ENCODE peak calls at places on chromosomes 3 and 15, in ten cellular contexts. Q is RWPE2; Y is cardiac muscle cell; L is HCT116; R is A549; A is CD4-positive, alpha-beta memory T cell; N is body of pancreas; H is H9; X is breast epithelium; K is fibroblast of lung. E is an unnamed sample. For H3K4me1, the result is how much of the 10 kb centered on the place peaks cover.

GRCh38 chr15:36079021-36079420 is 500.4 kb upstream of the CDIN1 start:
- DNase-seq in R (no peak), N (no peak), K (no peak), L (no peak), X (no peak), Q (no peak), A (no peak), H (no peak), Y (no peak), E (no peak)

GRCh38 chr15:52803543-52804306 is 13.6 kb upstream of the ONECUT1 start:
- DNase-seq in R (no peak), N (peak), X (no peak), A (no peak), K (no peak), Y (no peak), Q (peak), H (no peak), L (no peak), E (no peak)

GRCh38 chr3:128498127-128498626 is 5.2 kb upstream of the GATA2 start:
- DNase-seq in A (no peak), Y (no peak), H (peak), R (no peak), L (no peak), X (no peak), N (no peak), K (no peak), Q (no peak), E (peak)

GRCh38 chr15:42016971-42017370 is 3.9 kb downstream of the PLA2G4E start:
- DNase-seq in L (no peak), Q (peak), H (no peak), X (no peak), N (no peak), K (no peak), R (no peak), A (no peak), Y (no peak), E (peak)

GRCh38 chr15:75065467-75065850 is 42.1 kb downstream of the PPCDC start:
- DNase-seq in R (no peak), Y (no peak), A (no peak), H (no peak), X (no peak), N (no peak), Q (no peak), K (no peak), L (no peak), E (no peak)

GRCh38 chr3:175585898-175586297 is 726.8 kb downstream of the NAALADL2 start:
- DNase-seq in X (no peak), L (peak), H (no peak), Q (no peak), A (no peak), N (no peak), R (no peak), Y (no peak), K (peak), E (no peak)

GRCh38 chr3:85251766-85252165 is 293.0 kb downstream of the CADM2 start:
- DNase-seq in H (no peak), N (no peak), A (no peak), X (no peak), L (no peak), K (no peak), Y (no peak), R (no peak), Q (no peak), E (no peak)

GRCh38 chr15:45664451-45664850 is 29.6 kb downstream of the SQOR start:
- DNase-seq in A (no peak), R (no peak), Q (no peak), Y (no peak), K (peak), H (no peak), X (no peak), L (no peak), N (no peak), E (no peak)

GRCh38 chr3:17850448-17850847 is 108.0 kb upstream of the TBC1D5 start:
- DNase-seq in K (no peak), X (no peak), N (no peak), A (no peak), R (no peak), Q (no peak), L (no peak), H (no peak), Y (no peak), E (no peak)

GRCh38 chr15:90401499-90401898 is 13.5 kb downstream of the IQGAP1 start:
- DNase-seq in Y (no peak), A (no peak), L (no peak), H (no peak), N (no peak), X (no peak), K (no peak), Q (no peak), R (no peak), E (no peak)

GRCh38 chr3:66363133-66363532 is 137.7 kb downstream of the LRIG1 start:
- DNase-seq in Q (no peak), Y (no peak), X (no peak), R (no peak), A (no peak), L (no peak), K (no peak), H (no peak), N (no peak), E (no peak)

GRCh38 chr3:160162440-160162839 is 62.8 kb upstream of the C3orf80 start:
- DNase-seq in L (no peak), Y (peak), R (no peak), H (peak), N (no peak), K (no peak), X (no peak), Q (no peak), A (no peak), E (no peak)

GRCh38 chr3:44509985-44510360 is 32.5 kb upstream of the ZNF445 start:
- DNase-seq in K (peak), R (peak), Q (no peak), Y (peak), N (peak), H (no peak), A (no peak), X (no peak), L (no peak), E (no peak)

GRCh38 chr15:41852736-41853135 is 14.1 kb downstream of the PLA2G4B start:
- DNase-seq in Y (no peak), L (no peak), H (no peak), R (no peak), K (no peak), Q (no peak), A (no peak), N (no peak), X (no peak), E (no peak)

DNA sequence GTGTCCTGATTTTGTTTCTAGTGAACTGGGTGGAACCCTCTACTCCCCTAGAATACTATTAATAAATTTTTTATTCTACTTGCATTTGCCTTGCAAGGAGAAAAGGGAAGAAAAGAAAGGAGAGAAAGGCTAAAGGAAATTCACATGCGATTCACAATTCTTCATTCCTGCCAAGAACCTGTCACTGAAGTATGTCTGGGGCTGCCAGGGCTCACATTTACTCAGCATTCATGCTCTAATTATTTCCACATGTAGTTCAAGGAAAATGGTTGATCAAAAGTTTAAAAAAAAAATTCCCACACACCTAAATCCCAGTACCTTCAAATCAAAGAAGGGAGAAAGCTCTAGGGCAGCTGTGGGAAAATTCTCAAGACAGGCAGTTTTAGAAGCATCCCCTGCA is 24.9 kb downstream of the FSTL1 start:
- DNase-seq in H (no peak), Y (no peak), N (peak), L (no peak), K (peak), X (no peak), Q (no peak), A (no peak), R (no peak), E (peak)
- H3K4me1 ChIP-seq in H (under half), Y (under half), N (under half), L (under half), K (half or more), X (under half), Q (under half), A (under half), R (under half), E (half or more)

DNA sequence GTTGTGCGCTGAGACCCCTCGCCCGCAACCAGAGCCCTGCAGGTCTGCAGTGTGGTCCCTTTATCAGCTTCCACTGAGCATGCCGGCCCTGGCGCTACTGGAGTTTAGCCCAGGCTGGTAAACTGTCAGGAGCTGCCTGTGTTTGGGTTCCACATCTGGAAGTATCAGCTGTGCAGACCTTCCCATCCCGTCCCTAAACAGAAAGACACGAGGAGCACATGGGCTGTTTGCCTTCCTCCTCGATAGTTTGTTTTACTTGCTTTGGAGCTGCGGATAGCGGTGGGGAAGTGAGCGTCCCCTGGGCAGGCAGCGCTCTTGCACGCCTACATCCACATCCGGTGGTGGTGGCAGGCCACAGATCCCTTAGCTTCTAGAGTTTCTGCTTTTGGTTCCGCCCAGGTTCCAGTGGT is 12.5 kb downstream of the BOC start:
- DNase-seq in N (no peak), L (no peak), Y (no peak), H (no peak), A (no peak), K (no peak), X (no peak), Q (no peak), R (no peak), E (no peak)
- H3K4me1 ChIP-seq in N (under half), L (under half), Y (under half), H (under half), A (under half), K (under half), X (under half), Q (under half), R (under half), E (half or more)

DNA sequence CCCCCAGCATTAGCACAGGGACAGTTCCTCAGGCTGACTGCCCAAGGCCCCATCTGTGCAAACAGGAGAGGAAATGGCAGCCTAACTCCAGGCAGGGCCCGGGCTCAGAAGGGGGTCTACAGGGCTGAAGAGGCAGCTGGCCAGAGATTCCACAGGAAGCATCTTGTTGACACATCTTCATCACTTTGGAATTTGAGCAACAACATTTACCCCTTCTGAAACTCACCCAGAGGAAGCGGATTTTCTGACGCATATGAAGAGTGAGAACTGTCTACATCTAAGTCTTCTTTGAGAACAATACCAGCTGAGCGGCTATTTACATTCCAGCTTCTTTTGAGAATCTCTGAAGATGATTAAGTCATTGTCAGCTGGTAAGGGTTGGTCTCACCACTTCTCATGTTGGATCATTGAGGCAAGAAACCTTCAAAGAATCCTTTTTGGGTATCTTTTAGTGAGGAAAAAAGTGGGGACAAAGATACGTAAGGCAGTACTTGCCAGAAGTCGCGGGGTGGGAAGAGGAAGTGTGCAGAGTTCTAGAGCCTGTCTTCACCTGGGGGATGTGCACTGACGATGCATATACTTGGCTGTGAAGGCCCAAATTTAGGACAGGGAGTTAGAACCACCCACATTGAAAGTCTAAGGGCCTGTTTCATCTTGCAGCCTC is 25.4 kb upstream of the SRP14 start:
- DNase-seq in Y (no peak), L (no peak), K (no peak), H (no peak), X (no peak), N (no peak), A (no peak), R (peak), Q (no peak), E (no peak)
- H3K4me1 ChIP-seq in Y (under half), L (under half), K (under half), H (under half), X (under half), N (under half), A (under half), R (half or more), Q (under half), E (under half)

DNA sequence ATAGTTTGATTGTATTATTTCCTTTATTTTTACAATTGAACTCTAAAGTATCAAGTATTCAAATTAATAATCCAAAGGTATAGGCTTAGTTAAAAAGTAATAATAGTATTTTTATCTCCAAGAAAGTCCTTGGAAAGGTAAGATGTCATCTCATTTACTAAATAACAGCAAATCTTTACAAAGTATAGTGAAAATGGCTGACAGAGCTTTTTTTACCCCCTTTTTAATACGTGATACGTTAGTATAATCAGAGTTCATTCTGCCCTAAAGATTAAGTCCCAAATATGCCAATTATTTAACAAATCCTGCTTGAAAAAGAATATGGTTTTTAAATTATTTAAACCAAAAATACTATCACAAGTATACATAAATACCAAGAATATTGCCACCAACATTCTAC is 12.2 kb downstream of the CBLB start:
- DNase-seq in Y (no peak), N (no peak), R (no peak), Q (no peak), L (no peak), A (no peak), X (no peak), H (no peak), K (no peak), E (no peak)
- H3K4me1 ChIP-seq in Y (under half), N (under half), R (under half), Q (under half), L (under half), A (under half), X (under half), H (under half), K (under half), E (under half)

GRCh38 chr15:85750319-85750806 is 44.4 kb downstream of the KLHL25 start:
- DNase-seq in A (no peak), H (peak), L (no peak), N (no peak), R (no peak), Q (peak), Y (no peak), X (peak), K (peak), E (peak)
- H3K4me1 ChIP-seq in A (under half), H (under half), L (under half), N (under half), R (under half), Q (under half), Y (under half), X (under half), K (under half), E (under half)

E was measured in sigmoid colon.